ENCODE peak calls at places on chromosomes 3 and 15, in eight cellular contexts. One of them, this sample, is unnamed.

GRCh38 chr3:149600619-149601018 is 57.2 kb downstream of the WWTR1 start:
- DNase-seq in GM06990: no peak
- DNase-seq in NT2/D1: no peak
- DNase-seq in HEK293T: no peak
- DNase-seq in COR-L47: no peak
- DNase-seq in hippocampal formation: no peak
- DNase-seq in left cardiac atrium: no peak
- DNase-seq in AG09309: no peak
- DNase-seq in this sample: no peak

GRCh38 chr3:128170866-128171516 is 17.7 kb downstream of the EEFSEC start:
- DNase-seq in HEK293T: peak; percentile 74
- DNase-seq in NT2/D1: peak; percentile 55
- DNase-seq in GM06990: no peak
- DNase-seq in hippocampal formation: peak; percentile 66
- DNase-seq in COR-L47: peak; percentile 84
- DNase-seq in left cardiac atrium: peak; percentile 65
- DNase-seq in AG09309: peak; percentile 52
- DNase-seq in this sample: peak; percentile 68

GRCh38 chr15:83657549-83657948 is 3.6 kb downstream of the ADAMTSL3 start:
- DNase-seq in hippocampal formation: no peak
- DNase-seq in HEK293T: peak; percentile 52
- DNase-seq in GM06990: no peak
- DNase-seq in left cardiac atrium: no peak
- DNase-seq in AG09309: no peak
- DNase-seq in COR-L47: no peak
- DNase-seq in NT2/D1: no peak
- DNase-seq in this sample: no peak

GRCh38 chr15:83108266-83109219 is 1.1 kb downstream of the TM6SF1 start:
- DNase-seq in hippocampal formation: peak; percentile 47
- DNase-seq in AG09309: no peak
- DNase-seq in NT2/D1: no peak
- DNase-seq in COR-L47: no peak
- DNase-seq in left cardiac atrium: peak; percentile 69
- DNase-seq in HEK293T: no peak
- DNase-seq in GM06990: peak; percentile 59
- DNase-seq in this sample: peak; percentile 42

GRCh38 chr3:146772211-146772743 is 167.1 kb upstream of the PLSCR5 start:
- DNase-seq in left cardiac atrium: no peak
- DNase-seq in COR-L47: no peak
- DNase-seq in hippocampal formation: no peak
- DNase-seq in GM06990: no peak
- DNase-seq in HEK293T: no peak
- DNase-seq in NT2/D1: no peak
- DNase-seq in AG09309: no peak
- DNase-seq in this sample: no peak

GRCh38 chr3:64748244-64748894 is 60.6 kb upstream of the ADAMTS9 start:
- DNase-seq in COR-L47: no peak
- DNase-seq in HEK293T: no peak
- DNase-seq in AG09309: no peak
- DNase-seq in GM06990: no peak
- DNase-seq in NT2/D1: peak; percentile 79
- DNase-seq in left cardiac atrium: no peak
- DNase-seq in hippocampal formation: no peak
- DNase-seq in this sample: no peak

GRCh38 chr3:88189361-88189810 is 39.6 kb downstream of the C3orf38 start:
- DNase-seq in left cardiac atrium: no peak
- DNase-seq in HEK293T: no peak
- DNase-seq in GM06990: peak; percentile 9
- DNase-seq in COR-L47: no peak
- DNase-seq in AG09309: no peak
- DNase-seq in hippocampal formation: no peak
- DNase-seq in NT2/D1: no peak
- DNase-seq in this sample: no peak

GRCh38 chr3:94413721-94414106 is 350.9 kb downstream of the NSUN3 start:
- DNase-seq in NT2/D1: no peak
- DNase-seq in COR-L47: no peak
- DNase-seq in HEK293T: no peak
- DNase-seq in GM06990: no peak
- DNase-seq in hippocampal formation: no peak
- DNase-seq in AG09309: no peak
- DNase-seq in left cardiac atrium: no peak
- DNase-seq in this sample: peak; percentile 44

GRCh38 chr15:28876845-28877185 is 9.0 kb upstream of the APBA2 start:
- DNase-seq in NT2/D1: no peak
- DNase-seq in HEK293T: no peak
- DNase-seq in left cardiac atrium: no peak
- DNase-seq in GM06990: no peak
- DNase-seq in AG09309: no peak
- DNase-seq in hippocampal formation: no peak
- DNase-seq in COR-L47: no peak
- DNase-seq in this sample: no peak

GRCh38 chr3:13141991-13142412 is 68.8 kb upstream of the IQSEC1 start:
- DNase-seq in HEK293T: peak; percentile 46
- DNase-seq in COR-L47: no peak
- DNase-seq in AG09309: no peak
- DNase-seq in hippocampal formation: no peak
- DNase-seq in left cardiac atrium: no peak
- DNase-seq in NT2/D1: peak; percentile 63
- DNase-seq in GM06990: no peak
- DNase-seq in this sample: peak; percentile 42

GRCh38 chr15:68408526-68408925 is 23.4 kb downstream of the ITGA11 start:
- DNase-seq in GM06990: no peak
- DNase-seq in NT2/D1: no peak
- DNase-seq in left cardiac atrium: no peak
- DNase-seq in AG09309: no peak
- DNase-seq in COR-L47: no peak
- DNase-seq in HEK293T: no peak
- DNase-seq in hippocampal formation: no peak
- DNase-seq in this sample: no peak